ENCODE peak calls at places on chromosomes 4 and X, in eight cellular contexts. W, N, T, A, B, L, H and K are unnamed samples.

GRCh38 chrX:18119856-18120255 is 100.8 kb downstream of the BEND2 start:
- DNase-seq in W (no peak), N (no peak), T (no peak), A (no peak), B (no peak), L (no peak), H (no peak), K (no peak)

GRCh38 chr4:151415978-151416377 is 7.0 kb downstream of the FHIP1A start:
- DNase-seq in W (no peak), N (peak), T (peak), A (peak), B (peak), L (no peak), H (peak), K (no peak)

GRCh38 chr4:73244941-73245601 is 13.5 kb downstream of the ANKRD17 start:
- DNase-seq in W (no peak), N (no peak), T (no peak), A (no peak), B (no peak), L (no peak), H (no peak), K (no peak)

GRCh38 chr4:170875868-170876267 is 786.1 kb upstream of the AADAT start:
- DNase-seq in W (no peak), N (peak), T (no peak), A (no peak), B (no peak), L (no peak), H (peak), K (no peak)

GRCh38 chr4:38464328-38464727 is 199.7 kb upstream of the KLF3 start:
- DNase-seq in W (no peak), N (no peak), T (no peak), A (no peak), B (no peak), L (no peak), H (no peak), K (no peak)

GRCh38 chrX:52082578-52082977 is 13.6 kb upstream of the MAGED4B start:
- DNase-seq in W (no peak), N (peak), T (peak), A (no peak), B (peak), L (no peak), H (peak), K (no peak)

GRCh38 chr4:158161561-158162354 is 11.1 kb downstream of the GASK1B start:
- DNase-seq in W (no peak), N (peak), T (peak), A (peak), B (no peak), L (no peak), H (peak), K (no peak)

GRCh38 chrX:71919436-71919835 is 8.8 kb downstream of the NHSL2 start:
- DNase-seq in W (no peak), N (peak), T (peak), A (peak), B (no peak), L (no peak), H (peak), K (no peak)

GRCh38 chr4:183434264-183435045 is 10.0 kb upstream of the CDKN2AIP start:
- DNase-seq in W (no peak), N (no peak), T (no peak), A (no peak), B (no peak), L (no peak), H (no peak), K (no peak)

GRCh38 chr4:82360298-82361177 is 13.3 kb downstream of the HNRNPD start:
- DNase-seq in W (no peak), N (peak), T (peak), A (peak), B (no peak), L (no peak), H (peak), K (no peak)

GRCh38 chr4:86043755-86044592 is 315.9 kb downstream of the MAPK10 start:
- DNase-seq in W (peak), N (peak), T (peak), A (peak), B (no peak), L (no peak), H (peak), K (no peak)

GRCh38 chrX:70970482-70970999 is 39.6 kb upstream of the SLC7A3 start:
- DNase-seq in W (no peak), N (peak), T (peak), A (peak), B (no peak), L (no peak), H (peak), K (no peak)

GRCh38 chr4:106803107-106803506 is 233.0 kb downstream of the DKK2 start:
- DNase-seq in W (no peak), N (no peak), T (no peak), A (no peak), B (peak), L (no peak), H (peak), K (no peak)

GRCh38 chr4:147772056-147772455 is 40.2 kb downstream of the ARHGAP10 start:
- DNase-seq in W (no peak), N (no peak), T (no peak), A (no peak), B (no peak), L (peak), H (no peak), K (no peak)

GRCh38 chrX:23908219-23909003 is 605 bp downstream of the CXorf58 start:
- DNase-seq in W (no peak), N (no peak), T (no peak), A (no peak), B (no peak), L (no peak), H (no peak), K (no peak)

GRCh38 chr4:154611833-154612232 is 623 bp downstream of the FGG start:
- DNase-seq in W (no peak), N (no peak), T (no peak), A (no peak), B (no peak), L (no peak), H (no peak), K (no peak)